ENCODE peak calls at places on chromosomes 1 and 21, in nine cellular contexts. K is thoracic aorta, I is BE2C, N is prostate gland, Q is gastrocnemius medialis, F is upper lobe of right lung, J is fibroblast of pulmonary artery, Z is tibial artery, D is brain microvascular endothelial cell. V is an unnamed sample.

GRCh38 chr1:118253310-118253903 is 68.4 kb upstream of the SPAG17 start:
- DNase-seq in K (no peak), I (no peak), N (no peak), Q (no peak), F (no peak), J (no peak), Z (no peak), D (no peak), V (no peak)

GRCh38 chr1:42932442-42932941 is 26.2 kb downstream of the SLC2A1 start:
- DNase-seq in K (no peak), I (no peak), N (no peak), Q (no peak), F (peak), J (no peak), Z (peak), D (no peak), V (no peak)

GRCh38 chr1:15941899-15942660 is 33.8 kb downstream of the ZBTB17 start:
- DNase-seq in K (no peak), I (no peak), N (no peak), Q (peak), F (no peak), J (no peak), Z (no peak), D (no peak), V (no peak)

GRCh38 chr1:5108740-5109139 is 454.3 kb downstream of the AJAP1 start:
- DNase-seq in K (no peak), I (no peak), N (no peak), Q (no peak), F (no peak), J (no peak), Z (no peak), D (no peak), V (peak)

GRCh38 chr1:8169364-8170058 is 143.4 kb upstream of the ERRFI1 start:
- DNase-seq in K (no peak), I (peak), N (peak), Q (peak), F (peak), J (peak), Z (no peak), D (peak), V (peak)

GRCh38 chr21:38758815-38759214 is 46.9 kb upstream of the ETS2 start:
- DNase-seq in K (no peak), I (no peak), N (no peak), Q (no peak), F (no peak), J (peak), Z (no peak), D (no peak), V (no peak)

GRCh38 chr21:33682992-33683627 is 40.8 kb downstream of the ITSN1 start:
- DNase-seq in K (no peak), I (no peak), N (no peak), Q (no peak), F (no peak), J (peak), Z (no peak), D (peak), V (no peak)

GRCh38 chr1:159214149-159214760 is 9.6 kb downstream of the ACKR1 start:
- DNase-seq in K (no peak), I (peak), N (no peak), Q (no peak), F (no peak), J (peak), Z (no peak), D (peak), V (no peak)

GRCh38 chr1:35499652-35500176 is 57.5 kb downstream of the KIAA0319L start:
- DNase-seq in K (no peak), I (peak), N (no peak), Q (no peak), F (no peak), J (no peak), Z (no peak), D (no peak), V (no peak)

GRCh38 chr1:199836430-199836829 is 191.1 kb upstream of the NR5A2 start:
- DNase-seq in K (no peak), I (no peak), N (no peak), Q (no peak), F (no peak), J (no peak), Z (no peak), D (no peak), V (no peak)

GRCh38 chr1:244840219-244840794 is 4.8 kb downstream of the COX20 start:
- DNase-seq in K (no peak), I (no peak), N (peak), Q (no peak), F (no peak), J (no peak), Z (no peak), D (no peak), V (no peak)

GRCh38 chr1:170790175-170790574 is 126.2 kb downstream of the PRRX1 start:
- DNase-seq in K (no peak), I (no peak), N (no peak), Q (no peak), F (no peak), J (no peak), Z (no peak), D (no peak), V (no peak)

GRCh38 chr21:38170705-38171682 is 85.8 kb upstream of the KCNJ15 start:
- DNase-seq in K (no peak), I (no peak), N (no peak), Q (no peak), F (no peak), J (peak), Z (no peak), D (no peak), V (no peak)

GRCh38 chr1:38454236-38454635 is 405.3 kb downstream of the RRAGC start:
- DNase-seq in K (no peak), I (peak), N (no peak), Q (no peak), F (no peak), J (no peak), Z (no peak), D (no peak), V (no peak)

GRCh38 chr1:156486421-156487344 is 13.9 kb downstream of the MEF2D start:
- DNase-seq in K (no peak), I (no peak), N (no peak), Q (no peak), F (no peak), J (no peak), Z (no peak), D (no peak), V (no peak)

GRCh38 chr1:234230414-234230862 is 142.8 kb upstream of the COA6 start:
- DNase-seq in K (no peak), I (no peak), N (no peak), Q (no peak), F (no peak), J (no peak), Z (no peak), D (no peak), V (no peak)

GRCh38 chr1:218499021-218499691 is 154.0 kb downstream of the TGFB2 start:
- DNase-seq in K (no peak), I (no peak), N (no peak), Q (no peak), F (no peak), J (peak), Z (no peak), D (peak), V (no peak)

GRCh38 chr1:182752077-182752826 is 37.3 kb upstream of the NPL start:
- DNase-seq in K (no peak), I (no peak), N (no peak), Q (peak), F (no peak), J (no peak), Z (no peak), D (no peak), V (no peak)

GRCh38 chr1:3064296-3064850 is 4.6 kb upstream of the PRDM16 start:
- DNase-seq in K (no peak), I (no peak), N (no peak), Q (no peak), F (peak), J (no peak), Z (no peak), D (no peak), V (no peak)

GRCh38 chr1:23263380-23263887 is 46.1 kb upstream of the HTR1D start:
- DNase-seq in K (no peak), I (no peak), N (no peak), Q (no peak), F (no peak), J (no peak), Z (no peak), D (no peak), V (no peak)

GRCh38 chr1:208850441-208850840 is 606.3 kb upstream of the PLXNA2 start:
- DNase-seq in K (no peak), I (peak), N (no peak), Q (no peak), F (no peak), J (no peak), Z (no peak), D (no peak), V (no peak)

GRCh38 chr1:178438432-178438831 is 58.3 kb downstream of the CLEC20A start:
- DNase-seq in K (no peak), I (no peak), N (no peak), Q (no peak), F (no peak), J (peak), Z (no peak), D (no peak), V (no peak)

GRCh38 chr1:157162345-157162744 is 24.1 kb upstream of the ETV3 start:
- DNase-seq in K (no peak), I (no peak), N (no peak), Q (no peak), F (no peak), J (no peak), Z (no peak), D (no peak), V (no peak)

GRCh38 chr21:37207441-37208009 is 59.6 kb downstream of the VPS26C start:
- DNase-seq in K (no peak), I (peak), N (peak), Q (peak), F (no peak), J (no peak), Z (no peak), D (no peak), V (no peak)

GRCh38 chr21:16159213-16159970 is 429.6 kb downstream of the USP25 start:
- DNase-seq in K (no peak), I (no peak), N (no peak), Q (no peak), F (no peak), J (no peak), Z (no peak), D (no peak), V (no peak)

GRCh38 chr1:86419277-86419903 is 4.6 kb upstream of the CLCA2 start:
- DNase-seq in K (no peak), I (no peak), N (peak), Q (no peak), F (no peak), J (peak), Z (no peak), D (peak), V (peak)

GRCh38 chr1:44924835-44925464 is 61.4 kb downstream of the EIF2B3 start:
- DNase-seq in K (no peak), I (no peak), N (no peak), Q (no peak), F (no peak), J (peak), Z (no peak), D (peak), V (no peak)
- H3K4me3 ChIP-seq in K (peak), I (no peak), N (no peak), Q (no peak), F (no peak), J (peak), Z (no peak), D (peak), V (no peak)

GRCh38 chr1:49060766-49061165 is 284.1 kb upstream of the BEND5 start:
- DNase-seq in K (no peak), I (no peak), N (no peak), Q (no peak), F (no peak), J (peak), Z (no peak), D (no peak), V (no peak)
- TF ChIP-seq CTCF in K (no peak), I (no peak), N (no peak), Q (no peak), F (no peak), J (no peak), Z (no peak), D (no peak), V (no peak)

GRCh38 chr1:151157067-151157531 is 650 bp downstream of the TNFAIP8L2 start:
- DNase-seq in K (no peak), I (no peak), N (no peak), Q (no peak), F (peak), J (no peak), Z (no peak), D (no peak), V (no peak)
- H3K4me3 ChIP-seq in K (peak), I (no peak), N (no peak), Q (no peak), F (peak), J (no peak), Z (peak), D (no peak), V (no peak)

GRCh38 chr1:213564215-213564659 is 423.5 kb upstream of the PROX1 start:
- DNase-seq in K (no peak), I (peak), N (no peak), Q (no peak), F (no peak), J (no peak), Z (no peak), D (no peak), V (no peak)
- TF ChIP-seq CTCF in K (no peak), I (peak), N (peak), Q (no peak), F (peak), J (peak), Z (no peak), D (peak), V (peak)

DNA sequence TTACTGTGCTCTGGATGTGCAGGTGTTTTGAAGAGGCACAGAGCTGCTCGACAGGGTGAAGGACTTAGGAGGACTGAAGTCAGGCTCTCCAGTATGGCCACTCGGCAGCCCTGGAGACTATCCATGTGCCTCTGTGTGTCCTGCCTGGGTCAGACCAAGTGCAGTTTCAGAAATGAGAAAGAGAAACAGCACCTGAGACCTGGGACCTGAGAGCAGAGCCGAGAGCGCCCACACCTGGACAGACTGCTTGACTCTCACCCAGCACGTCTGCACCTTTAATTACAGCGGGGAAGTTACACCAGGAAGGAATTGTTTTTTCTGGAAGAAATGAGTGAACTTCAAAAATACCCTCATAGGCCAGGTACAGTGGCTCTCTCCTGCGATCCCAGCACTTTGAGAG is 59.7 kb upstream of the COL6A1 start:
- DNase-seq in K (no peak), I (no peak), N (no peak), Q (no peak), F (no peak), J (no peak), Z (no peak), D (no peak), V (no peak)
- H3K4me3 ChIP-seq in K (no peak), I (no peak), N (no peak), Q (no peak), F (no peak), J (no peak), Z (no peak), D (no peak), V (no peak)

DNA sequence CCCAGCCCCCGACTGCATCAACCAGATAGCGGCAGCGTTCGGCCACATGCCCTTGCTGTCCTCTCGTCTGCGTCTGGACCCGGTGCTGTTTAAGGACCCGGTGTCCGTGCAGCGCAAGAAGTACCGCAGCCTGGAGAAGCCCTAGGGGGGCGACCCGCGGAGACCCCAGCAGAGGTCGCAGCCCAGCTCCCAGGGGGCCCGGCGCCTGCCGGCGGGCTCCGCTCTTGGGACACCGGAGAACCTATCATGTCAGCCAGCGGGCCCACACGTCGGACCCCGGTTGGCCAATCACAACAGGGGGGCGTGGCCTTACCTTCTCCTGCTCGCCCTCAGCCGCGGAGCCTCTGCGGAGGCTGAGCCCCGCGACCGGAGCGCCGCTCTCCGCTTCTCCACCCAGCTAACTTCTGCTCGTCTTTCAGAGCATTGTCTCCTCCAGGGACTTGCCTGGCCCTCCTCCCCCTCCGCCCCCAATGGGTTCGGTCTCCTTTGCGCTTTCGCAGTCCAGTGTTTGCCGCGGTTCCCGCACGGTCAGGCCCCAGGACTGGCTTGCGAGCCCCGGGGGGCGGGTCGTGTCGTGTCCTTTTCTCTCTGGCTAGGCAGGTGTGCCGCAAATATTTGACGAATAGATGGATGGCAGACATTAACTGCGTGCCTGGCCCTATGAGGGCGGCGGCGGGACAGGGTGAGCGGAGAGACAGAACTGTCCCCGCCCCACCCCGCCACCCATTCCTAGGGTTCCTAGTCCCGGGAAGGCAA is 10.5 kb downstream of the SLC30A2 start:
- DNase-seq in K (peak), I (peak), N (peak), Q (peak), F (peak), J (peak), Z (peak), D (peak), V (peak)
- TF ChIP-seq CTCF in K (no peak), I (no peak), N (no peak), Q (peak), F (no peak), J (no peak), Z (no peak), D (no peak), V (no peak)